ENCODE peak calls at places on chromosome 9, in six cellular contexts. J, K, E, H, Q and R are unnamed samples.

GRCh38 chr9:16688814-16689213 is 181.7 kb downstream of the BNC2 start:
- DNase-seq in E (no peak), H (no peak), J (no peak), Q (no peak), K (no peak), R (no peak)

GRCh38 chr9:93183663-93184438 is at the start of gene WNK2:
- DNase-seq in J (no peak), K (no peak), Q (peak), H (peak), E (peak), R (peak)

GRCh38 chr9:2466703-2467102 is 154.9 kb upstream of the VLDLR start:
- DNase-seq in Q (peak), J (no peak), H (no peak), K (no peak), E (no peak), R (no peak)

GRCh38 chr9:127644943-127645342 is 32.9 kb downstream of the STXBP1 start:
- DNase-seq in Q (no peak), J (no peak), E (no peak), K (no peak), H (no peak), R (no peak)

GRCh38 chr9:100083448-100084144 is 15.2 kb downstream of the ERP44 start:
- DNase-seq in E (no peak), J (no peak), K (no peak), H (peak), Q (no peak), R (no peak)

GRCh38 chr9:88721028-88721427 is 186.1 kb downstream of the NXNL2 start:
- DNase-seq in Q (peak), J (no peak), E (no peak), K (no peak), H (no peak), R (no peak)

GRCh38 chr9:135218331-135219225 is 131.1 kb downstream of the OLFM1 start:
- DNase-seq in E (no peak), J (no peak), K (no peak), H (no peak), Q (no peak), R (no peak)

GRCh38 chr9:100308965-100309564 is 43.7 kb downstream of the TEX10 start:
- DNase-seq in Q (no peak), J (peak), H (no peak), K (no peak), E (no peak), R (no peak)

GRCh38 chr9:27715651-27716050 is 142.4 kb upstream of the C9orf72 start:
- DNase-seq in K (no peak), H (no peak), E (no peak), J (no peak), Q (no peak), R (peak)

GRCh38 chr9:91820949-91821880 is 128.8 kb downstream of the ROR2 start:
- DNase-seq in J (no peak), Q (peak), K (no peak), H (no peak), E (no peak), R (no peak)

GRCh38 chr9:105127863-105128220 is 116.6 kb upstream of the SLC44A1 start:
- DNase-seq in Q (peak), J (peak), K (no peak), H (peak), E (no peak), R (no peak)

GRCh38 chr9:136002886-136003285 is 41.7 kb upstream of the UBAC1 start:
- DNase-seq in H (no peak), Q (no peak), E (no peak), K (no peak), J (no peak), R (no peak)

GRCh38 chr9:130039504-130040147 is 3.4 kb downstream of the FNBP1 start:
- DNase-seq in H (peak), Q (peak), K (no peak), J (peak), E (no peak), R (no peak)

GRCh38 chr9:86434039-86434726 is 80.0 kb upstream of the TUT7 start:
- DNase-seq in Q (peak), H (peak), E (peak), K (peak), J (peak), R (no peak)